ENCODE peak calls at places on chromosome 20, in four cellular contexts. C, T, P and B are unnamed samples.
A peak's percentile ranks its signal among the peaks of the same experiment; 100 is the strongest.

GRCh38 chr20:20454850-20455627 is 87.1 kb downstream of the INSM1 start:
- DNase-seq in C (no peak), T (no peak), P (no peak), B (no peak)

GRCh38 chr20:4563534-4563933 is 158.2 kb upstream of the PRND start:
- DNase-seq in C (no peak), T (peak; percentile 75), P (peak; percentile 76), B (peak; percentile 76)

GRCh38 chr20:39042279-39043150 is 80.4 kb downstream of the DHX35 start:
- DNase-seq in C (no peak), T (no peak), P (peak; percentile 81), B (peak; percentile 76)

GRCh38 chr20:63074182-63074581 is 67.4 kb upstream of the BHLHE23 start:
- DNase-seq in C (no peak), T (no peak), P (no peak), B (no peak)

GRCh38 chr20:18971574-18971973 is 158.0 kb downstream of the SCP2D1 start:
- DNase-seq in C (no peak), T (no peak), P (no peak), B (no peak)

GRCh38 chr20:59751075-59751711 is 146.9 kb downstream of the PHACTR3 start:
- DNase-seq in C (peak; percentile 20), T (peak; percentile 20), P (peak; percentile 5), B (peak; percentile 10)

GRCh38 chr20:31684153-31685003 is 38.3 kb downstream of the BCL2L1 start:
- DNase-seq in C (peak; percentile 95), T (no peak), P (peak; percentile 18), B (no peak)

GRCh38 chr20:60984666-60985065 is 267.4 kb upstream of the CDH4 start:
- DNase-seq in C (no peak), T (no peak), P (no peak), B (no peak)

GRCh38 chr20:20202793-20203192 is 150.5 kb downstream of the CFAP61 start:
- DNase-seq in C (no peak), T (no peak), P (no peak), B (no peak)

GRCh38 chr20:53609501-53610445 is 16.1 kb upstream of the ZNF217 start:
- DNase-seq in C (peak; percentile 82), T (peak; percentile 61), P (peak; percentile 58), B (peak; percentile 26)

GRCh38 chr20:7108929-7109328 is 341.4 kb downstream of the BMP2 start:
- DNase-seq in C (no peak), T (no peak), P (no peak), B (no peak)

GRCh38 chr20:2212457-2213005 is 83.3 kb upstream of the TGM3 start:
- DNase-seq in C (no peak), T (no peak), P (no peak), B (no peak)

GRCh38 chr20:6994452-6994851 is 227.0 kb downstream of the BMP2 start:
- DNase-seq in C (no peak), T (peak; percentile 6), P (peak; percentile 79), B (no peak)

GRCh38 chr20:40361916-40362315 is 327.1 kb downstream of the MAFB start:
- DNase-seq in C (no peak), T (no peak), P (no peak), B (no peak)
- TF ChIP-seq CTCF in C (peak; percentile 19), T (no peak), P (no peak), B (no peak)

DNA sequence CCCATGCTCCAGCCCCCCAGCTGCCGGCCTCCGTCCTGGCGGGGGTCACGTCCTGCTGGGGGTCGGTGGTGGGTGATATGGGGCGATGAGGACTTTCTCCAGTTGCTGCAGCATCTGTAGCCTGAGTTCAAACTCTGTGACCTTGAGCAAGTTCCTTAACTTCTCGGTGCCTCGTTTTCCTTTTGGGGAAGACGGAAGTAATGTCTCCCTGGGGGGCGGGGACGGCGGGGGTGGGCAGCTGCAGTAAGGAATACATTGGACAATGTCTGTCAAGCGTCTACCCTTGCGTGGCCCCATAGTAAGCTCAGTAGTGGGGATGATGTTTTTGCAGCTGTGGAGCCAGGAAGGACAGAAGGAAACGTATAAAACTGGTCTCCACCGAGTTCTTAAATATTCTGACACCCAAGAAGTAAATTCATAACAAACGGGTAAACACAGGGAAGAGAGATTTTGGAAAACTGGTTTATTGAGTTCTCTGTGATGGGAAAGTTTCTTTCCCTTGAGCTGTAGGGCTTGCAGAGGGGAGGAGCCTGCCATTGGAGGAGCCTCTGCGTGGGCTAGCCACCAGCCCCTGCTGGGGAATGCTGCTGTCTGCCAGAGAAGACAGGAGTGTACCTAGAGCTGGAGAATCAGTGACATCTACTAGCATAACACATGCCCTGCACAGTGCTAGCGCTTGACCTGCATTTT is 1.0 kb upstream of the ACSS1 start:
- DNase-seq in C (no peak), T (peak; percentile 10), P (no peak), B (no peak)
- TF ChIP-seq CTCF in C (no peak), T (no peak), P (no peak), B (no peak)

GRCh38 chr20:33730946-33731692 is 677 bp upstream of the ZNF341 start:
- DNase-seq in C (no peak), T (no peak), P (no peak), B (no peak)

GRCh38 chr20:33733654-33734576 is 2.1 kb downstream of the ZNF341 start:
- DNase-seq in C (peak; percentile 65), T (peak; percentile 75), P (peak; percentile 58), B (peak; percentile 76)

GRCh38 chr20:33731693-33732165 is at the start of gene ZNF341:
- DNase-seq in C (peak; percentile 94), T (peak; percentile 75), P (peak; percentile 73), B (peak; percentile 79)

GRCh38 chr20:33729101-33729500 is 2.7 kb upstream of the ZNF341 start:
- DNase-seq in C (no peak), T (no peak), P (no peak), B (no peak)

GRCh38 chr20:33732166-33732970 is 572 bp downstream of the ZNF341 start:
- DNase-seq in C (peak; percentile 93), T (no peak), P (peak; percentile 75), B (peak; percentile 58)
- TF ChIP-seq CTCF in C (peak; percentile 30), T (no peak), P (no peak), B (no peak)

DNA sequence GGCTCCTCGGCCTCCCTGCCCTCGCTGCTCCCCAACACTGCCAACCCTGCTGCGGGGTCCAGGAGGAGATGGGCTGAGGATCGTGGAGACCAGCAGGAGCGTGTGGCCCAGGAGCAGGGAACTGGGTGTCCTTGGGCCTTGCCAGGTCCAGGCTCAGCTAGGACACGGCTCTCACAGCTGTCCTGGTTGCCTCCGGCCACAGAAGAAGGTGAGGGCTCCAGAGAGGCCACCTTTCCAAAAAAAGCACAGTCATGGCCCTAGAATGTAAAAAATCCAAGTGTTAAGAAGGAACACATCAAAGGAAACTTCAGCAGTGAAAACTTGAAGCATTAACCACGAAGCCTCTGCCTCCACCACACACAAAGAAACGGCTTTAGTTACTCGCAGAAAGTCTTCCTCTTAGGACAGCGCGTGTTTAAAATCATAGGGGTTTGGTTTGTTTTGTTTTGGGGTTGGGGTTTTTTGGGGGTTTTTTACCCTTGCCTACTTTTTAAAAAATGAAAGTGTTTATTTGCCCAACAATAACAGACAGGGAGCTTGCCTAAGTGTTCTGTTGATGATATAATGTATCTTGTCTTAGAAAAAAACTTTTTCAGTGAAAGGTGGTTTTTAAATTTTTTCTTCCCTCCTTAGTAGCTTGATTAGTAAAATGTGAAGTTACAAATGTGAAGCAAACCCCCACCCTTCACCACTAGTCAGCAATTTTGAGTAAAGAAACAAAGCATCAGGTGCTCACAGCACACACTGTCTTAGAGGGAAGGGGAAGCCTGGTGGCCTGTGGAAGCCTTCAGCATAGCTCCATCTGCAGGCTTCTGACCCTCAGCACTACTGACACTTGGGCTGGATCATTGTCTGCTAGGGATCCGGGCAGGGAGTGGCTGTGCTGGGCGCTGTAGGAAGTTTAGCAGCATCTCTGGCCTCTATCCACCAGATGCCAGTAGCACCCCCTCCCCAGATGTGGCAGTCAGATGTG is 60.0 kb downstream of the PTPN1 start:
- DNase-seq in C (peak; percentile 38), T (no peak), P (peak; percentile 58), B (no peak)
- TF ChIP-seq CTCF in C (peak; percentile 62), T (peak; percentile 47), P (peak; percentile 62), B (peak; percentile 52)